ENCODE peak calls at places on chromosome 2, in six cellular contexts. One of them, this sample, is unnamed.

GRCh38 chr2:101162561-101163330 is 11.6 kb upstream of the TBC1D8 start:
- DNase-seq in mesothelial cell of epicardium: no peak
- DNase-seq in prostate gland: no peak
- DNase-seq in A549: no peak
- DNase-seq in activated B cell treated with CpG ODN at 0.5 μM for 24 hours: no peak
- DNase-seq in progenitor cell of endocrine pancreas: no peak
- DNase-seq in this sample: no peak

GRCh38 chr2:237154050-237154638 is 68.5 kb downstream of the COPS8 start:
- DNase-seq in mesothelial cell of epicardium: no peak
- DNase-seq in progenitor cell of endocrine pancreas: no peak
- DNase-seq in A549: peak
- DNase-seq in prostate gland: no peak
- DNase-seq in activated B cell treated with CpG ODN at 0.5 μM for 24 hours: no peak
- DNase-seq in this sample: no peak

GRCh38 chr2:127597984-127598380 is 48.0 kb upstream of the GPR17 start:
- DNase-seq in mesothelial cell of epicardium: no peak
- DNase-seq in progenitor cell of endocrine pancreas: no peak
- DNase-seq in activated B cell treated with CpG ODN at 0.5 μM for 24 hours: no peak
- DNase-seq in prostate gland: no peak
- DNase-seq in A549: no peak
- DNase-seq in this sample: no peak

GRCh38 chr2:15408759-15409158 is 152.4 kb downstream of the NBAS start:
- DNase-seq in activated B cell treated with CpG ODN at 0.5 μM for 24 hours: no peak
- DNase-seq in A549: no peak
- DNase-seq in progenitor cell of endocrine pancreas: no peak
- DNase-seq in mesothelial cell of epicardium: no peak
- DNase-seq in prostate gland: no peak
- DNase-seq in this sample: no peak

GRCh38 chr2:183614797-183615429 is 490.7 kb downstream of the NUP35 start:
- DNase-seq in activated B cell treated with CpG ODN at 0.5 μM for 24 hours: no peak
- DNase-seq in progenitor cell of endocrine pancreas: no peak
- DNase-seq in A549: no peak
- DNase-seq in prostate gland: no peak
- DNase-seq in mesothelial cell of epicardium: no peak
- DNase-seq in this sample: no peak

GRCh38 chr2:60936757-60937156 is 55.4 kb downstream of the REL start:
- DNase-seq in activated B cell treated with CpG ODN at 0.5 μM for 24 hours: no peak
- DNase-seq in A549: no peak
- DNase-seq in progenitor cell of endocrine pancreas: no peak
- DNase-seq in mesothelial cell of epicardium: no peak
- DNase-seq in prostate gland: no peak
- DNase-seq in this sample: no peak

GRCh38 chr2:60515751-60516226 is 37.7 kb downstream of the BCL11A start:
- DNase-seq in activated B cell treated with CpG ODN at 0.5 μM for 24 hours: peak
- DNase-seq in progenitor cell of endocrine pancreas: no peak
- DNase-seq in prostate gland: no peak
- DNase-seq in mesothelial cell of epicardium: no peak
- DNase-seq in A549: no peak
- DNase-seq in this sample: no peak

GRCh38 chr2:191688934-191689695 is 11.2 kb downstream of the NABP1 start:
- DNase-seq in activated B cell treated with CpG ODN at 0.5 μM for 24 hours: no peak
- DNase-seq in A549: peak
- DNase-seq in progenitor cell of endocrine pancreas: no peak
- DNase-seq in mesothelial cell of epicardium: no peak
- DNase-seq in prostate gland: no peak
- DNase-seq in this sample: peak

GRCh38 chr2:98487101-98487805 is 42.6 kb downstream of the INPP4A start:
- DNase-seq in A549: no peak
- DNase-seq in activated B cell treated with CpG ODN at 0.5 μM for 24 hours: no peak
- DNase-seq in mesothelial cell of epicardium: no peak
- DNase-seq in prostate gland: no peak
- DNase-seq in progenitor cell of endocrine pancreas: no peak
- DNase-seq in this sample: no peak

GRCh38 chr2:160332318-160332717 is 132.2 kb upstream of the ITGB6 start:
- DNase-seq in mesothelial cell of epicardium: no peak
- DNase-seq in A549: no peak
- DNase-seq in progenitor cell of endocrine pancreas: no peak
- DNase-seq in activated B cell treated with CpG ODN at 0.5 μM for 24 hours: no peak
- DNase-seq in prostate gland: no peak
- DNase-seq in this sample: no peak

GRCh38 chr2:203681978-203682377 is 24.5 kb upstream of the CD28 start:
- DNase-seq in activated B cell treated with CpG ODN at 0.5 μM for 24 hours: no peak
- DNase-seq in prostate gland: no peak
- DNase-seq in mesothelial cell of epicardium: no peak
- DNase-seq in progenitor cell of endocrine pancreas: no peak
- DNase-seq in A549: no peak
- DNase-seq in this sample: no peak

GRCh38 chr2:235467586-235467985 is 26.3 kb upstream of the AGAP1 start:
- DNase-seq in A549: no peak
- DNase-seq in mesothelial cell of epicardium: no peak
- DNase-seq in activated B cell treated with CpG ODN at 0.5 μM for 24 hours: no peak
- DNase-seq in prostate gland: no peak
- DNase-seq in progenitor cell of endocrine pancreas: no peak
- DNase-seq in this sample: peak

GRCh38 chr2:169086893-169087467 is 17.6 kb downstream of the DHRS9 start:
- DNase-seq in progenitor cell of endocrine pancreas: no peak
- DNase-seq in activated B cell treated with CpG ODN at 0.5 μM for 24 hours: no peak
- DNase-seq in mesothelial cell of epicardium: no peak
- DNase-seq in A549: no peak
- DNase-seq in prostate gland: no peak
- DNase-seq in this sample: no peak

GRCh38 chr2:169090133-169090820 is 20.9 kb downstream of the DHRS9 start:
- DNase-seq in progenitor cell of endocrine pancreas: no peak
- DNase-seq in A549: no peak
- DNase-seq in mesothelial cell of epicardium: no peak
- DNase-seq in activated B cell treated with CpG ODN at 0.5 μM for 24 hours: no peak
- DNase-seq in prostate gland: no peak
- DNase-seq in this sample: no peak

GRCh38 chr2:169089182-169089581 is 19.8 kb downstream of the DHRS9 start:
- DNase-seq in activated B cell treated with CpG ODN at 0.5 μM for 24 hours: no peak
- DNase-seq in prostate gland: no peak
- DNase-seq in mesothelial cell of epicardium: no peak
- DNase-seq in progenitor cell of endocrine pancreas: no peak
- DNase-seq in A549: no peak
- DNase-seq in this sample: no peak

GRCh38 chr2:169091256-169091655 is 21.9 kb downstream of the DHRS9 start:
- DNase-seq in mesothelial cell of epicardium: no peak
- DNase-seq in prostate gland: no peak
- DNase-seq in A549: no peak
- DNase-seq in activated B cell treated with CpG ODN at 0.5 μM for 24 hours: no peak
- DNase-seq in progenitor cell of endocrine pancreas: no peak
- DNase-seq in this sample: no peak

GRCh38 chr2:169087757-169088379 is 18.5 kb downstream of the DHRS9 start:
- DNase-seq in progenitor cell of endocrine pancreas: no peak
- DNase-seq in prostate gland: no peak
- DNase-seq in mesothelial cell of epicardium: no peak
- DNase-seq in A549: no peak
- DNase-seq in activated B cell treated with CpG ODN at 0.5 μM for 24 hours: no peak
- DNase-seq in this sample: no peak
- TF ChIP-seq CTCF in progenitor cell of endocrine pancreas: no peak
- TF ChIP-seq CTCF in prostate gland: no peak
- TF ChIP-seq CTCF in mesothelial cell of epicardium: no peak
- TF ChIP-seq CTCF in A549: no peak
- TF ChIP-seq CTCF in activated B cell treated with CpG ODN at 0.5 μM for 24 hours: no peak
- TF ChIP-seq CTCF in this sample: no peak

GRCh38 chr2:25164526-25164925 is 3.9 kb downstream of the POMC start:
- DNase-seq in progenitor cell of endocrine pancreas: no peak
- DNase-seq in prostate gland: no peak
- DNase-seq in activated B cell treated with CpG ODN at 0.5 μM for 24 hours: no peak
- DNase-seq in A549: no peak
- DNase-seq in mesothelial cell of epicardium: no peak
- DNase-seq in this sample: no peak

GRCh38 chr2:25169073-25169470 is 692 bp upstream of the POMC start:
- DNase-seq in prostate gland: no peak
- DNase-seq in activated B cell treated with CpG ODN at 0.5 μM for 24 hours: no peak
- DNase-seq in progenitor cell of endocrine pancreas: no peak
- DNase-seq in A549: no peak
- DNase-seq in mesothelial cell of epicardium: no peak
- DNase-seq in this sample: no peak

GRCh38 chr2:25170888-25171287 is 2.5 kb upstream of the POMC start:
- DNase-seq in progenitor cell of endocrine pancreas: no peak
- DNase-seq in A549: no peak
- DNase-seq in activated B cell treated with CpG ODN at 0.5 μM for 24 hours: no peak
- DNase-seq in mesothelial cell of epicardium: no peak
- DNase-seq in prostate gland: no peak
- DNase-seq in this sample: no peak

GRCh38 chr2:25168256-25169072 is at the start of gene POMC:
- DNase-seq in activated B cell treated with CpG ODN at 0.5 μM for 24 hours: peak
- DNase-seq in prostate gland: no peak
- DNase-seq in A549: peak
- DNase-seq in progenitor cell of endocrine pancreas: peak
- DNase-seq in mesothelial cell of epicardium: peak
- DNase-seq in this sample: no peak

DNA sequence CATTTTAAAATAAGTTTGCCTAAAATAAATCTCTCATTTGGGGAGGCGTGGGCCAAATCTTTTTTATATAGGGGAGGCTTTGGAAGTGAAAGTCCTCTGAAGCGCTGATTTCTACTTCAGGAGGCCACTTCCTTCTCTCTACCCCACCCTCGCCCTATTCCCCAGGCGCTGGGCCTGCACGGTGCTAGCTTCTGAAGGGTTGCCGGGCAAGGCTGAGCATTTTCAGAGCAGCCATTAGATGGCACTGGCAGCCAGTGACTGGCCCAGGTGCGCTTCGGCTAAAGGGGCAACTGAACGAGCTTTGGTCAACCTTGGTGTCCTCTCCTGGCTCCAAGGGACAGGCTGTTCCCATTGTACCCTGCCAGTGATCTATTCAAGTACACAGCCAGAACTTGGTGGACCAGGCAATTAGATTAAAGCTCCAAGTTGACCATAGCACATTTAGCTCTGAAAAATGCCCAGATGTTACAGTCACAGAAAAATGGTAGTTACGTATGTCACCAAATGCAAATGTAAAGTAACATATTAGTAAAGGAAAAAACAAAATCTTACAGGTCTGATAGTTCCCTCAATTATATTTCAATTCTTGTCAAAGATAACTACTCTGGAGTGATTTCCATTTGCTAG is 2.3 kb downstream of the POMC start:
- DNase-seq in A549: peak
- DNase-seq in progenitor cell of endocrine pancreas: no peak
- DNase-seq in mesothelial cell of epicardium: no peak
- DNase-seq in activated B cell treated with CpG ODN at 0.5 μM for 24 hours: peak
- DNase-seq in prostate gland: no peak
- DNase-seq in this sample: no peak
- TF ChIP-seq CTCF in A549: peak
- TF ChIP-seq CTCF in progenitor cell of endocrine pancreas: peak
- TF ChIP-seq CTCF in mesothelial cell of epicardium: no peak
- TF ChIP-seq CTCF in activated B cell treated with CpG ODN at 0.5 μM for 24 hours: peak
- TF ChIP-seq CTCF in prostate gland: no peak
- TF ChIP-seq CTCF in this sample: no peak

GRCh38 chr2:11410101-11410500 is 55.9 kb downstream of the E2F6 start:
- DNase-seq in progenitor cell of endocrine pancreas: no peak
- DNase-seq in A549: no peak
- DNase-seq in prostate gland: no peak
- DNase-seq in mesothelial cell of epicardium: no peak
- DNase-seq in activated B cell treated with CpG ODN at 0.5 μM for 24 hours: no peak
- DNase-seq in this sample: no peak

GRCh38 chr2:11409184-11409959 is 56.6 kb downstream of the E2F6 start:
- DNase-seq in activated B cell treated with CpG ODN at 0.5 μM for 24 hours: no peak
- DNase-seq in prostate gland: no peak
- DNase-seq in mesothelial cell of epicardium: no peak
- DNase-seq in progenitor cell of endocrine pancreas: no peak
- DNase-seq in A549: no peak
- DNase-seq in this sample: no peak

GRCh38 chr2:11412449-11412810 is 53.5 kb downstream of the E2F6 start:
- DNase-seq in A549: no peak
- DNase-seq in activated B cell treated with CpG ODN at 0.5 μM for 24 hours: no peak
- DNase-seq in progenitor cell of endocrine pancreas: no peak
- DNase-seq in mesothelial cell of epicardium: no peak
- DNase-seq in prostate gland: no peak
- DNase-seq in this sample: no peak

GRCh38 chr2:11411244-11411643 is 54.7 kb downstream of the E2F6 start:
- DNase-seq in progenitor cell of endocrine pancreas: no peak
- DNase-seq in activated B cell treated with CpG ODN at 0.5 μM for 24 hours: no peak
- DNase-seq in mesothelial cell of epicardium: no peak
- DNase-seq in A549: no peak
- DNase-seq in prostate gland: no peak
- DNase-seq in this sample: no peak

GRCh38 chr2:11411768-11412448 is 54.1 kb downstream of the E2F6 start:
- DNase-seq in progenitor cell of endocrine pancreas: peak
- DNase-seq in activated B cell treated with CpG ODN at 0.5 μM for 24 hours: no peak
- DNase-seq in A549: no peak
- DNase-seq in prostate gland: peak
- DNase-seq in mesothelial cell of epicardium: no peak
- DNase-seq in this sample: no peak
- TF ChIP-seq CTCF in progenitor cell of endocrine pancreas: peak
- TF ChIP-seq CTCF in activated B cell treated with CpG ODN at 0.5 μM for 24 hours: no peak
- TF ChIP-seq CTCF in A549: peak
- TF ChIP-seq CTCF in prostate gland: peak
- TF ChIP-seq CTCF in mesothelial cell of epicardium: peak
- TF ChIP-seq CTCF in this sample: peak

DNA sequence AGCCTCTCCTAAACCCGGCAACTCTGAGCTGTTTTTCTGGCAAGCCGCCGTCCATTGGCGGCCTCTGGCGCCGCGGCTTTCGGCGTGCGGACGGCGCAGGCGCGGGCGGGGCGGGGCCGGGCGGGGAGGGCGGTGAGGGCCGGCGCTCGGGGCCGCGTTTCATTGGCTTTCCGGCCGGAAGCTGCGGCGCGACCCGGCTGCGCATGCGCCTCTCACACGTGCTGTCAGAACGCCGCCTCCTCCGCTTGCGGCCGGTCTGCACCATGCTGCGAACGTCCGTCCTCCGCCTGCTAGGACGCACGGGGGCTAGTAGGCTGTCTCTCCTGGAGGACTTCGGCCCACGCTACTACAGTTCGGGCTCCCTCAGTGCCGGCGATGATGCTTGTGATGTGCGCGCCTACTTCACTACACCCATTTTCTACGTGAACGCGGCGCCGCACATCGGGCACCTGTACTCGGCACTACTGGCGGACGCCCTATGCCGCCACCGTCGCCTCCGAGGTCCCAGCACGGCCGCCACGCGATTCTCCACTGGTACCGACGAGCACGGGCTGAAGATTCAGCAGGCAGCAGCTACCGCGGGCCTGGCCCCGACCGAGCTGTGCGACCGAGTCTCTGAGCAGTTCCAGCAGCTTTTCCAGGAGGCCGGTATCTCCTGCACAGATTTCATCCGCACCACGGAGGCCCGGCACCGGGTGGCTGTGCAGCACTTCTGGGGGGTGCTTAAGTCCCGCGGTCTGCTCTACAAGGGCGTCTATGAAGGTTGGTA is at the start of gene MARS2:
- DNase-seq in prostate gland: peak
- DNase-seq in mesothelial cell of epicardium: peak
- DNase-seq in A549: peak
- DNase-seq in progenitor cell of endocrine pancreas: peak
- DNase-seq in activated B cell treated with CpG ODN at 0.5 μM for 24 hours: peak
- DNase-seq in this sample: peak
- TF ChIP-seq CTCF in prostate gland: peak
- TF ChIP-seq CTCF in mesothelial cell of epicardium: no peak
- TF ChIP-seq CTCF in A549: no peak
- TF ChIP-seq CTCF in progenitor cell of endocrine pancreas: no peak
- TF ChIP-seq CTCF in activated B cell treated with CpG ODN at 0.5 μM for 24 hours: no peak
- TF ChIP-seq CTCF in this sample: no peak

This sample was measured in AG09319.